ENCODE peak calls at places on chromosomes 12 and 14, in eight cellular contexts. F, K, Y, V, Z, E, X and J are unnamed samples.

GRCh38 chr12:50579757-50580267 is 75.0 kb downstream of the DIP2B start:
- DNase-seq in V (no peak), X (peak), F (no peak), Z (no peak), K (no peak), Y (no peak), E (no peak), J (peak)

GRCh38 chr12:85182699-85183098 is 97.3 kb upstream of the ALX1 start:
- DNase-seq in V (no peak), F (no peak), E (peak), X (peak), Y (no peak), K (peak), Z (peak), J (no peak)

GRCh38 chr14:67856806-67857205 is 37.2 kb downstream of the RAD51B start:
- DNase-seq in V (no peak), Y (no peak), X (peak), F (no peak), K (peak), E (no peak), Z (peak), J (no peak)

GRCh38 chr14:52844262-52845060 is 53.1 kb upstream of the GNPNAT1 start:
- DNase-seq in Z (no peak), Y (peak), X (no peak), F (no peak), E (peak), V (no peak), K (peak), J (no peak)

GRCh38 chr12:124795081-124795948 is 68.3 kb downstream of the SCARB1 start:
- DNase-seq in V (no peak), K (no peak), E (no peak), X (no peak), F (no peak), Z (no peak), Y (no peak), J (peak)

GRCh38 chr12:64681200-64682052 is 71.1 kb downstream of the RASSF3 start:
- DNase-seq in F (no peak), Z (no peak), K (peak), E (no peak), Y (no peak), V (no peak), X (no peak), J (peak)

GRCh38 chr12:60977966-60978365 is 1282.2 kb upstream of the USP15 start:
- DNase-seq in F (no peak), Z (no peak), X (no peak), Y (no peak), K (no peak), E (peak), V (no peak), J (no peak)

GRCh38 chr14:105375635-105376057 is 22.7 kb upstream of the TEX22 start:
- DNase-seq in X (no peak), V (no peak), F (no peak), K (no peak), E (no peak), Y (no peak), Z (no peak), J (peak)

GRCh38 chr12:54549774-54550451 is 512 bp downstream of the PDE1B start:
- DNase-seq in Y (no peak), F (no peak), Z (no peak), K (no peak), X (no peak), E (peak), V (no peak), J (no peak)

GRCh38 chr12:11545438-11546330 is 103.8 kb upstream of the ETV6 start:
- DNase-seq in E (peak), K (no peak), F (peak), Z (no peak), X (no peak), Y (no peak), V (no peak), J (peak)

GRCh38 chr12:128951448-128951847 is 98.2 kb downstream of the GLT1D1 start:
- DNase-seq in K (no peak), Y (no peak), V (no peak), E (no peak), Z (no peak), X (no peak), F (no peak), J (no peak)

GRCh38 chr14:54597795-54598443 is 31.0 kb downstream of the SAMD4A start:
- DNase-seq in V (no peak), E (no peak), K (peak), Z (no peak), X (peak), F (no peak), Y (no peak), J (no peak)

GRCh38 chr12:94318178-94318577 is 141.5 kb downstream of the CEP83 start:
- DNase-seq in X (no peak), Y (no peak), Z (no peak), E (no peak), F (peak), V (no peak), K (no peak), J (peak)

GRCh38 chr12:47192046-47192445 is 112.3 kb upstream of the AMIGO2 start:
- DNase-seq in X (no peak), Z (no peak), E (no peak), K (no peak), Y (no peak), V (no peak), F (no peak), J (no peak)

GRCh38 chr14:23095196-23096108 is at the start of gene C14orf119:
- DNase-seq in E (peak), X (peak), Z (peak), V (peak), Y (peak), K (peak), F (peak), J (peak)

GRCh38 chr12:7989827-7990491 is 42.6 kb upstream of the FOXJ2 start:
- DNase-seq in K (peak), X (no peak), V (no peak), F (no peak), Z (no peak), Y (no peak), E (no peak), J (peak)

GRCh38 chr12:26642361-26642760 is 190.6 kb downstream of the ITPR2 start:
- DNase-seq in K (peak), Y (no peak), Z (no peak), V (no peak), F (no peak), X (peak), E (no peak), J (no peak)

GRCh38 chr14:71322660-71323250 is 415.5 kb downstream of the PCNX1 start:
- DNase-seq in F (peak), E (no peak), Y (no peak), K (peak), Z (no peak), V (no peak), X (peak), J (peak)

GRCh38 chr12:117762143-117762542 is 206.6 kb downstream of the KSR2 start:
- DNase-seq in Z (no peak), X (no peak), F (no peak), Y (no peak), K (no peak), E (no peak), V (no peak), J (no peak)

GRCh38 chr12:27285395-27285794 is 41.3 kb downstream of the STK38L start:
- DNase-seq in Z (no peak), V (no peak), F (no peak), E (no peak), Y (no peak), K (peak), X (peak), J (no peak)

GRCh38 chr12:69657376-69658137 is 41.5 kb downstream of the BEST3 start:
- DNase-seq in E (no peak), X (peak), F (no peak), K (peak), Y (no peak), Z (no peak), V (no peak), J (no peak)

GRCh38 chr12:105067511-105068031 is 16.7 kb downstream of the ALDH1L2 start:
- DNase-seq in E (no peak), V (no peak), F (no peak), Y (no peak), X (peak), Z (no peak), K (peak), J (no peak)

GRCh38 chr14:91714805-91715204 is 17.1 kb downstream of the CATSPERB start:
- DNase-seq in Y (no peak), E (peak), V (no peak), K (no peak), X (no peak), Z (no peak), F (no peak), J (peak)

GRCh38 chr14:77151918-77152588 is 10.5 kb upstream of the ZDHHC22 start:
- DNase-seq in V (no peak), Z (no peak), X (no peak), E (peak), K (peak), Y (no peak), F (peak), J (peak)

GRCh38 chr12:121802843-121803698 is 738 bp upstream of the SETD1B start:
- DNase-seq in V (no peak), Y (peak), E (peak), F (peak), X (peak), Z (peak), K (peak), J (peak)

GRCh38 chr12:4393211-4393610 is 13.7 kb upstream of the FGF23 start:
- DNase-seq in K (no peak), V (no peak), Y (no peak), Z (no peak), X (no peak), F (no peak), E (no peak), J (no peak)

GRCh38 chr14:100741956-100742355 is 15.3 kb downstream of the DLK1 start:
- DNase-seq in K (peak), Z (no peak), F (no peak), V (no peak), E (no peak), X (peak), Y (no peak), J (no peak)

GRCh38 chr12:62632521-62632920 is 165.9 kb downstream of the MON2 start:
- DNase-seq in Z (peak), K (peak), X (peak), E (peak), Y (peak), F (no peak), V (no peak), J (peak)

GRCh38 chr12:30417697-30418231 is 277.9 kb downstream of the IPO8 start:
- DNase-seq in Z (no peak), V (no peak), E (no peak), F (no peak), X (peak), K (peak), Y (no peak), J (no peak)

DNA sequence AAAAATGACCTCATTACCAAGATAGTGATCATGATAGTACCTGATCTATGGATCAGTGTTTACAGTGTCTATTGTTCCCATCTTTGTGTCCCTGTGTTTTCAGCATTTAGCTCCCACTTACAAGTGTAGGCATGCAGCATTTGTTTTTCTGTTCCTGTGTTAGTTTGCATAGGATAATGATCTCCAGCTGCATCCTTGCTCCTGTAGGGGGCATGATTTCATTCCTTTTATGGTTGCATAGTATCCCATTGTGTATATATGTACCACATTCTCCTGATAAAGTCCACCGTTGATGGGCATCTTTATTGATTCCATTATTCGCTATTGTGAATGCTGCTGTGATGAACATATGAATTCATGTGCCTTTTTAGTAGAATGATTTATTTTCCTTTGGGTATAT is 215.4 kb upstream of the NAV3 start:
- DNase-seq in E (peak), V (no peak), Z (no peak), X (peak), F (no peak), K (peak), Y (no peak), J (no peak)
- TF ChIP-seq CTCF in E (peak), V (no peak), Z (peak), X (peak), F (peak), K (peak), Y (no peak), J (no peak)

GRCh38 chr12:108338915-108339657 is at the start of gene CMKLR1:
- DNase-seq in K (no peak), Y (peak), E (peak), Z (no peak), V (no peak), X (no peak), F (no peak), J (no peak)
- H3K4me3 ChIP-seq in K (no peak), Y (no peak), E (peak), Z (no peak), V (peak), X (peak), F (no peak), J (no peak)

GRCh38 chr12:100927825-100928224 is 133.2 kb downstream of the ANO4 start:
- DNase-seq in Y (no peak), X (peak), V (no peak), Z (peak), K (no peak), F (no peak), E (no peak), J (no peak)

GRCh38 chr12:100926669-100927248 is 132.2 kb downstream of the ANO4 start:
- DNase-seq in X (peak), Y (no peak), F (no peak), K (no peak), Z (no peak), V (no peak), E (peak), J (peak)
- TF ChIP-seq CTCF in X (peak), Y (no peak), F (no peak), K (peak), Z (peak), V (no peak), E (peak), J (no peak)

DNA sequence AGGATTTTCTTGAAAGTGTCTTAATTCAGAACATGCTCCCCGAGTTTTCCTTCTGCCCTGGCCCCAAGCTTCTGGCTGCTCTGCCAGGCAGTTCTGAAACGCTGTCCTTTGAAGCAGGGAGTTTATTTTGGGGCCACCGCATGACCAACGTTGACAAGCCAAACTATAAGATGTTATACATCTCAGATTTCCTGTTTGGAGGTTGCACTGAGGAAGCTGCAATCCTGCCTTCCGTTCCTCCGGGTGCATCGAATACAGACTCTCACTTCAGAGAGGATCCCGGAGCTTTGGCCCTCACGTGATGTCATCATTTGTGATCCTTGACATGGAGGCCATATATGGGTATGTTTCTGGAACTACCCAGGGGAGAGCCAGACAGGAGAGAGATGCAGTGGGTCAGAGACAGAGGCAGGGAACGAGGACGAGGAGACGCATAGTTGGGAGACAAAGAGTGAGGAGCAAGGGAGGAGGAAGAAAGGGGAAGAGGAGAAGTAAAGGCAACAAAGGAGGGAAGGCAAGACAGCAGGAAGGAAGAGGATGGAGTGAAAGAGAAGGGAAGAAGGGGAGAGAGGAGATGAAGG is at the start of gene ASB2:
- DNase-seq in X (no peak), F (peak), K (no peak), Z (no peak), Y (no peak), E (no peak), V (no peak), J (peak)
- H3K4me3 ChIP-seq in X (no peak), F (peak), K (no peak), Z (no peak), Y (peak), E (no peak), V (peak), J (peak)

GRCh38 chr14:103091041-103091882 is 3.3 kb upstream of the EXOC3L4 start:
- DNase-seq in X (no peak), E (peak), V (no peak), F (peak), Y (peak), K (peak), Z (no peak), J (peak)
- TF ChIP-seq CTCF in X (peak), E (no peak), V (no peak), F (peak), Y (peak), K (peak), Z (peak), J (peak)

GRCh38 chr12:120241561-120242274 is 23.8 kb downstream of the PXN start:
- DNase-seq in Z (no peak), F (no peak), X (peak), K (no peak), V (no peak), E (no peak), Y (no peak), J (no peak)
- H3K4me3 ChIP-seq in Z (no peak), F (no peak), X (no peak), K (no peak), V (no peak), E (no peak), Y (no peak), J (no peak)

GRCh38 chr14:102063092-102063807 is 23.6 kb downstream of the HSP90AA1 start:
- DNase-seq in F (peak), K (peak), X (peak), Z (peak), E (peak), V (no peak), Y (peak), J (peak)
- TF ChIP-seq CTCF in F (peak), K (peak), X (peak), Z (peak), E (peak), V (no peak), Y (peak), J (no peak)